ENCODE peak calls at places on chromosome 2, in five cellular contexts. One of them, this sample, is unnamed.
A peak's percentile ranks its signal among the peaks of the same experiment; 100 is the strongest.

GRCh38 chr2:238150686-238151085 is 8.1 kb upstream of the ERFE start:
- DNase-seq in fibroblast of mammary gland: no peak
- DNase-seq in left ventricle myocardium superior: no peak
- DNase-seq in LoVo: no peak
- DNase-seq in ureter: no peak
- DNase-seq in this sample: no peak

GRCh38 chr2:166647935-166648334 is 153.9 kb upstream of the SCN7A start:
- DNase-seq in fibroblast of mammary gland: no peak
- DNase-seq in left ventricle myocardium superior: no peak
- DNase-seq in LoVo: no peak
- DNase-seq in ureter: no peak
- DNase-seq in this sample: no peak

GRCh38 chr2:190023860-190024259 is 38.7 kb downstream of the MSTN start:
- DNase-seq in fibroblast of mammary gland: peak; percentile 62
- DNase-seq in left ventricle myocardium superior: no peak
- DNase-seq in LoVo: peak; percentile 49
- DNase-seq in ureter: no peak
- DNase-seq in this sample: peak; percentile 90

GRCh38 chr2:176729706-176730569 is 460.7 kb downstream of the MTX2 start:
- DNase-seq in fibroblast of mammary gland: peak; percentile 91
- DNase-seq in left ventricle myocardium superior: peak; percentile 27
- DNase-seq in LoVo: no peak
- DNase-seq in ureter: peak; percentile 70
- DNase-seq in this sample: no peak

GRCh38 chr2:160010361-160011145 is 51.9 kb downstream of the PLA2R1 start:
- DNase-seq in fibroblast of mammary gland: peak; percentile 16
- DNase-seq in left ventricle myocardium superior: no peak
- DNase-seq in LoVo: no peak
- DNase-seq in ureter: no peak
- DNase-seq in this sample: no peak

GRCh38 chr2:33240178-33240577 is 236.3 kb upstream of the RASGRP3 start:
- DNase-seq in fibroblast of mammary gland: peak; percentile 74
- DNase-seq in left ventricle myocardium superior: no peak
- DNase-seq in LoVo: no peak
- DNase-seq in ureter: no peak
- DNase-seq in this sample: peak; percentile 93

GRCh38 chr2:13682878-13683277 is 949.6 kb upstream of the LRATD1 start:
- DNase-seq in fibroblast of mammary gland: peak; percentile 85
- DNase-seq in left ventricle myocardium superior: no peak
- DNase-seq in LoVo: peak; percentile 14
- DNase-seq in ureter: no peak
- DNase-seq in this sample: peak; percentile 43

GRCh38 chr2:113739849-113740248 is 16.6 kb downstream of the SLC35F5 start:
- DNase-seq in fibroblast of mammary gland: peak; percentile 37
- DNase-seq in left ventricle myocardium superior: no peak
- DNase-seq in LoVo: no peak
- DNase-seq in ureter: no peak
- DNase-seq in this sample: no peak

GRCh38 chr2:25895620-25896019 is 17.3 kb upstream of the ASXL2 start:
- DNase-seq in fibroblast of mammary gland: no peak
- DNase-seq in left ventricle myocardium superior: no peak
- DNase-seq in LoVo: no peak
- DNase-seq in ureter: no peak
- DNase-seq in this sample: no peak

GRCh38 chr2:205769494-205769848 is 87.2 kb downstream of the NRP2 start:
- DNase-seq in fibroblast of mammary gland: peak; percentile 83
- DNase-seq in left ventricle myocardium superior: no peak
- DNase-seq in LoVo: peak; percentile 27
- DNase-seq in ureter: no peak
- DNase-seq in this sample: no peak

GRCh38 chr2:37506407-37507068 is 162.1 kb downstream of the QPCT start:
- DNase-seq in fibroblast of mammary gland: peak; percentile 20
- DNase-seq in left ventricle myocardium superior: no peak
- DNase-seq in LoVo: no peak
- DNase-seq in ureter: no peak
- DNase-seq in this sample: no peak

GRCh38 chr2:151508519-151508918 is 98.8 kb downstream of the RIF1 start:
- DNase-seq in fibroblast of mammary gland: no peak
- DNase-seq in left ventricle myocardium superior: no peak
- DNase-seq in LoVo: no peak
- DNase-seq in ureter: no peak
- DNase-seq in this sample: peak; percentile 19

GRCh38 chr2:190359896-190360376 is 16.5 kb downstream of the INPP1 start:
- DNase-seq in fibroblast of mammary gland: peak; percentile 74
- DNase-seq in left ventricle myocardium superior: peak; percentile 71
- DNase-seq in LoVo: no peak
- DNase-seq in ureter: no peak
- DNase-seq in this sample: peak; percentile 37

GRCh38 chr2:39524756-39525635 is 87.9 kb upstream of the MAP4K3 start:
- DNase-seq in fibroblast of mammary gland: no peak
- DNase-seq in left ventricle myocardium superior: no peak
- DNase-seq in LoVo: no peak
- DNase-seq in ureter: no peak
- DNase-seq in this sample: no peak

GRCh38 chr2:96505231-96505889 is at the start of gene NEURL3:
- DNase-seq in fibroblast of mammary gland: peak; percentile 50
- DNase-seq in left ventricle myocardium superior: no peak
- DNase-seq in LoVo: peak; percentile 60
- DNase-seq in ureter: peak; percentile 45
- DNase-seq in this sample: peak; percentile 59

GRCh38 chr2:15596350-15596749 is 4.7 kb downstream of the DDX1 start:
- DNase-seq in fibroblast of mammary gland: no peak
- DNase-seq in left ventricle myocardium superior: no peak
- DNase-seq in LoVo: no peak
- DNase-seq in ureter: no peak
- DNase-seq in this sample: no peak

GRCh38 chr2:2577366-2577765 is 246.3 kb upstream of the MYT1L start:
- DNase-seq in fibroblast of mammary gland: no peak
- DNase-seq in left ventricle myocardium superior: no peak
- DNase-seq in LoVo: no peak
- DNase-seq in ureter: no peak
- DNase-seq in this sample: no peak

GRCh38 chr2:207253946-207254345 is 88.2 kb upstream of the KLF7 start:
- DNase-seq in fibroblast of mammary gland: peak; percentile 93
- DNase-seq in left ventricle myocardium superior: no peak
- DNase-seq in LoVo: no peak
- DNase-seq in ureter: no peak
- DNase-seq in this sample: peak; percentile 76